ENCODE peak calls at places on chromosome 6, in seven cellular contexts. H, Q, U, R, I, W and V are unnamed samples.

GRCh38 chr6:32192608-32193039 is at the start of gene GPSM3:
- DNase-seq in H (peak; percentile 36), Q (peak; percentile 67), U (peak; percentile 89), R (no peak), I (no peak), W (no peak), V (peak; percentile 41)

GRCh38 chr6:11653028-11653583 is 115.6 kb downstream of the TMEM170B start:
- DNase-seq in H (peak; percentile 97), Q (no peak), U (peak; percentile 99), R (no peak), I (peak; percentile 29), W (peak; percentile 84), V (peak; percentile 94)

GRCh38 chr6:7260291-7261029 is 52.5 kb downstream of the SSR1 start:
- DNase-seq in H (no peak), Q (no peak), U (peak; percentile 18), R (no peak), I (no peak), W (no peak), V (no peak)

GRCh38 chr6:53938810-53939209 is 144.0 kb downstream of the LRRC1 start:
- DNase-seq in H (peak; percentile 64), Q (no peak), U (no peak), R (no peak), I (no peak), W (no peak), V (no peak)

GRCh38 chr6:44003345-44004061 is 123.7 kb downstream of the MRPL14 start:
- DNase-seq in H (no peak), Q (peak; percentile 59), U (peak; percentile 81), R (no peak), I (no peak), W (peak; percentile 32), V (no peak)

GRCh38 chr6:123338394-123338793 is 298.4 kb downstream of the TRDN start:
- DNase-seq in H (no peak), Q (no peak), U (peak; percentile 19), R (no peak), I (no peak), W (no peak), V (no peak)

GRCh38 chr6:160069050-160069454 is 52.6 kb upstream of the SLC22A1 start:
- DNase-seq in H (no peak), Q (no peak), U (no peak), R (no peak), I (no peak), W (no peak), V (no peak)

GRCh38 chr6:28280595-28281287 is 631 bp upstream of the PGBD1 start:
- DNase-seq in H (no peak), Q (no peak), U (no peak), R (no peak), I (no peak), W (no peak), V (no peak)

GRCh38 chr6:73585566-73586415 is 65.0 kb upstream of the EEF1A1 start:
- DNase-seq in H (peak; percentile 85), Q (peak; percentile 48), U (peak; percentile 87), R (no peak), I (no peak), W (peak; percentile 77), V (peak; percentile 96)

GRCh38 chr6:57246307-57246706 is 24.2 kb upstream of the RAB23 start:
- DNase-seq in H (no peak), Q (no peak), U (no peak), R (no peak), I (no peak), W (no peak), V (no peak)

GRCh38 chr6:138296381-138296780 is 78.1 kb upstream of the PBOV1 start:
- DNase-seq in H (no peak), Q (no peak), U (no peak), R (no peak), I (no peak), W (peak; percentile 50), V (no peak)

GRCh38 chr6:46014511-46015118 is 1.0 kb downstream of the CLIC5 start:
- DNase-seq in H (no peak), Q (peak; percentile 60), U (peak; percentile 70), R (no peak), I (no peak), W (no peak), V (peak; percentile 2)

GRCh38 chr6:135506270-135506997 is 8.9 kb upstream of the AHI1 start:
- DNase-seq in H (peak; percentile 74), Q (no peak), U (peak; percentile 50), R (no peak), I (no peak), W (peak; percentile 79), V (peak; percentile 61)

GRCh38 chr6:138572200-138572875 is 73.0 kb upstream of the NHSL1 start:
- DNase-seq in H (peak; percentile 91), Q (peak; percentile 81), U (peak; percentile 88), R (peak; percentile 76), I (no peak), W (peak; percentile 62), V (peak; percentile 79)

GRCh38 chr6:57158658-57159057 is 13.5 kb upstream of the BAG2 start:
- DNase-seq in H (peak; percentile 65), Q (no peak), U (no peak), R (no peak), I (no peak), W (no peak), V (peak; percentile 5)

GRCh38 chr6:75210885-75211739 is 5.3 kb upstream of the COL12A1 start:
- DNase-seq in H (peak; percentile 79), Q (no peak), U (peak; percentile 54), R (peak; percentile 61), I (no peak), W (peak; percentile 91), V (peak; percentile 76)

GRCh38 chr6:18350271-18350670 is 36.9 kb upstream of the RNF144B start:
- DNase-seq in H (no peak), Q (no peak), U (no peak), R (no peak), I (no peak), W (peak; percentile 75), V (no peak)

GRCh38 chr6:47419621-47420020 is 58.0 kb upstream of the CD2AP start:
- DNase-seq in H (no peak), Q (no peak), U (no peak), R (no peak), I (no peak), W (no peak), V (no peak)

GRCh38 chr6:116531675-116532570 is 13.6 kb downstream of the TRAPPC3L start:
- DNase-seq in H (peak; percentile 82), Q (peak; percentile 71), U (peak; percentile 88), R (peak; percentile 54), I (no peak), W (peak; percentile 76), V (peak; percentile 81)

GRCh38 chr6:129695373-129696027 is 14.5 kb downstream of the ARHGAP18 start:
- DNase-seq in H (no peak), Q (no peak), U (no peak), R (no peak), I (no peak), W (no peak), V (no peak)

GRCh38 chr6:47321582-47321981 is 11.9 kb upstream of the TNFRSF21 start:
- DNase-seq in H (no peak), Q (no peak), U (no peak), R (no peak), I (no peak), W (no peak), V (no peak)

GRCh38 chr6:20718705-20719653 is 184.7 kb downstream of the CDKAL1 start:
- DNase-seq in H (no peak), Q (no peak), U (no peak), R (no peak), I (no peak), W (no peak), V (no peak)

GRCh38 chr6:20715135-20715806 is 181.0 kb downstream of the CDKAL1 start:
- DNase-seq in H (no peak), Q (no peak), U (no peak), R (no peak), I (no peak), W (no peak), V (no peak)

GRCh38 chr6:20719980-20720379 is 185.7 kb downstream of the CDKAL1 start:
- DNase-seq in H (no peak), Q (no peak), U (peak; percentile 7), R (no peak), I (no peak), W (no peak), V (no peak)

GRCh38 chr6:20717743-20718142 is 183.5 kb downstream of the CDKAL1 start:
- DNase-seq in H (no peak), Q (no peak), U (no peak), R (no peak), I (no peak), W (no peak), V (no peak)

GRCh38 chr6:20716865-20717264 is 182.6 kb downstream of the CDKAL1 start:
- DNase-seq in H (no peak), Q (no peak), U (no peak), R (no peak), I (no peak), W (no peak), V (no peak)
- H4K8ac ChIP-seq in H (no peak overlapping the region), Q (no peak overlapping the region), U (no peak overlapping the region), R (no peak overlapping the region), I (no peak overlapping the region), W (no peak overlapping the region), V (no peak overlapping the region)

DNA sequence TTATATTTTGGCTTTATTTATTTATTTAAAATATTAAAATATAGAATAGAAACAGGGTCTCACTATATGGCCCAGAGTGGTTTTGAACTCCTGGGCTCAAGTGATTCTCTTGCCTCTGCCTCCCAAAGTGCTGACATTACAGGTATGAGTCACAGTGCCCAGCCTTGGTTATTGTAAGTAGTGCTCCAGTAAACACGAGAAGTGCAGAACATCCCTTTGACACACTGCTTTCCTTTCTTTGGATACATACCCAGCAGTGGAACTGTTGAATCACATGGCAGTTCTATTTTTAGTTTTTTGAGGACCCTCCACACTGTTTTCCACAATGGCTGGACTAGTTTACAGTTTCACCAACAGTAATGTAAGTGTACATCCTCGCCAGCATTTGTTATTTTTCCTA is 203.9 kb downstream of the PHF3 start:
- DNase-seq in H (peak; percentile 71), Q (no peak), U (no peak), R (no peak), I (no peak), W (no peak), V (peak; percentile 91)
- H4K8ac ChIP-seq in H (no peak overlapping the region), Q (no peak overlapping the region), U (no peak overlapping the region), R (no peak overlapping the region), I (no peak overlapping the region), W (no peak overlapping the region), V (no peak overlapping the region)

DNA sequence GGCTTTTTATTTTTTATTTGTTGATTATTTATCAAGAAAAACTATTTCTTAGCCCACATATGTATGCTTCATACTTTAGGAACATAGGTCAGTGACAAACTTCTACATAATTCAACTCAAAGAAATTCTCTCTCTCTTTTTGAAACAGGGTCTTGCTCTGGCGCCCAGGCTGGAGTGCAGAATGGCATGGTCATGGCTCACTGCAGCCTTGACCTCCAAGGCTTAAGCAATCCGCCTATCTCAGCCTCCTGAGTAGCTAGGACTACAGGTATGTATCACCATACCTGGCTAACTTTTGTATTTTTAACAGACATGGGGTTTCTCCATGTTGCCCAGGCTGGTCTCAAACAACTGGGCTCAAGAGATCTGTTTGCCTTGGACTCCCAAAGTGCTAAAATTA is 13.0 kb downstream of the NUP43 start:
- DNase-seq in H (no peak), Q (no peak), U (no peak), R (no peak), I (no peak), W (no peak), V (no peak)
- H4K8ac ChIP-seq in H (no peak overlapping the region), Q (no peak overlapping the region), U (no peak overlapping the region), R (no peak overlapping the region), I (no peak overlapping the region), W (no peak overlapping the region), V (no peak overlapping the region)

DNA sequence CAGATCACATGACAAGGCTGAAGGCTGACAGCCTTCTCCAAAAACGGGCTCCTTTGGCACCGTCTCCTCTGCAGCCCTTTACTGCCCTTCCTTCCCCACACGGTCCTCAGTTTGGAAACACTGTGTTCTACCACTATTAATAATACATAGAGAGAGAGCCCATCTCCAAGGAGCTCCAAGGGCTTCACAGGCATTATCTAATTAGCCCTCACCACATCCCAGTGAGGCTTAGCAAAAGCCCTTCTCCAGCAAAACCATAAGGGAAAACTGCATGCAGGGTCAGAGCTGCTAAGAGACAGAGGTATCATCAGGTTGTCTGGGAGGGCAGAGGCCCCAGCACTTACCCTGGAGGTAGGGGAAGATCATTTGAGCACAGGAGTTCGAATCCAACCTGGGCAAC is 169.3 kb upstream of the JARID2 start:
- DNase-seq in H (no peak), Q (no peak), U (no peak), R (no peak), I (no peak), W (no peak), V (no peak)
- H4K8ac ChIP-seq in H (no peak overlapping the region), Q (no peak overlapping the region), U (no peak overlapping the region), R (no peak overlapping the region), I (no peak overlapping the region), W (no peak overlapping the region), V (no peak overlapping the region)